ENCODE peak calls at places on chromosomes 1 and 21, in seven cellular contexts. One of them, this sample, is unnamed.

GRCh38 chr1:194930132-194930531 is 1678.1 kb downstream of the KCNT2 start:
- DNase-seq in lung: no peak
- DNase-seq in NCI-H2029 treated with DMSO at 0.1 percent for 48 hours: no peak
- DNase-seq in HEK293T: no peak
- DNase-seq in cardiac fibroblast: no peak
- DNase-seq in T-helper 2 cell treated with Interferon-gamma antibody and Interleukin-4, amounts not matched to agents 5 μg/mL and 100 μg/mL, for 36 hours: no peak
- DNase-seq in heart left ventricle: no peak
- DNase-seq in this sample: no peak

GRCh38 chr1:23400324-23401110 is 24.0 kb downstream of the TCEA3 start:
- DNase-seq in lung: no peak
- DNase-seq in NCI-H2029 treated with DMSO at 0.1 percent for 48 hours: no peak
- DNase-seq in HEK293T: no peak
- DNase-seq in cardiac fibroblast: peak
- DNase-seq in T-helper 2 cell treated with Interferon-gamma antibody and Interleukin-4, amounts not matched to agents 5 μg/mL and 100 μg/mL, for 36 hours: no peak
- DNase-seq in heart left ventricle: no peak
- DNase-seq in this sample: no peak

GRCh38 chr1:20229191-20229590 is 42.9 kb upstream of the PLA2G2C start:
- DNase-seq in lung: no peak
- DNase-seq in NCI-H2029 treated with DMSO at 0.1 percent for 48 hours: no peak
- DNase-seq in HEK293T: no peak
- DNase-seq in cardiac fibroblast: no peak
- DNase-seq in T-helper 2 cell treated with Interferon-gamma antibody and Interleukin-4, amounts not matched to agents 5 μg/mL and 100 μg/mL, for 36 hours: no peak
- DNase-seq in heart left ventricle: no peak
- DNase-seq in this sample: no peak

GRCh38 chr21:26447932-26448331 is 125.2 kb downstream of the CYYR1 start:
- DNase-seq in lung: no peak
- DNase-seq in NCI-H2029 treated with DMSO at 0.1 percent for 48 hours: no peak
- DNase-seq in HEK293T: no peak
- DNase-seq in cardiac fibroblast: no peak
- DNase-seq in T-helper 2 cell treated with Interferon-gamma antibody and Interleukin-4, amounts not matched to agents 5 μg/mL and 100 μg/mL, for 36 hours: no peak
- DNase-seq in heart left ventricle: no peak
- DNase-seq in this sample: no peak

GRCh38 chr21:40847956-40848355 is 998 bp upstream of the DSCAM start:
- DNase-seq in lung: no peak
- DNase-seq in NCI-H2029 treated with DMSO at 0.1 percent for 48 hours: no peak
- DNase-seq in HEK293T: no peak
- DNase-seq in cardiac fibroblast: no peak
- DNase-seq in T-helper 2 cell treated with Interferon-gamma antibody and Interleukin-4, amounts not matched to agents 5 μg/mL and 100 μg/mL, for 36 hours: no peak
- DNase-seq in heart left ventricle: no peak
- DNase-seq in this sample: no peak

GRCh38 chr1:240883490-240883889 is 271.5 kb upstream of the GREM2 start:
- DNase-seq in lung: no peak
- DNase-seq in NCI-H2029 treated with DMSO at 0.1 percent for 48 hours: no peak
- DNase-seq in HEK293T: no peak
- DNase-seq in cardiac fibroblast: no peak
- DNase-seq in T-helper 2 cell treated with Interferon-gamma antibody and Interleukin-4, amounts not matched to agents 5 μg/mL and 100 μg/mL, for 36 hours: no peak
- DNase-seq in heart left ventricle: no peak
- DNase-seq in this sample: no peak

GRCh38 chr1:175520186-175520585 is 223.2 kb downstream of the TNR start:
- DNase-seq in lung: no peak
- DNase-seq in NCI-H2029 treated with DMSO at 0.1 percent for 48 hours: peak
- DNase-seq in HEK293T: no peak
- DNase-seq in cardiac fibroblast: peak
- DNase-seq in T-helper 2 cell treated with Interferon-gamma antibody and Interleukin-4, amounts not matched to agents 5 μg/mL and 100 μg/mL, for 36 hours: no peak
- DNase-seq in heart left ventricle: no peak
- DNase-seq in this sample: no peak

GRCh38 chr1:41722184-41722583 is 196.5 kb downstream of the HIVEP3 start:
- DNase-seq in lung: no peak
- DNase-seq in NCI-H2029 treated with DMSO at 0.1 percent for 48 hours: no peak
- DNase-seq in HEK293T: no peak
- DNase-seq in cardiac fibroblast: no peak
- DNase-seq in T-helper 2 cell treated with Interferon-gamma antibody and Interleukin-4, amounts not matched to agents 5 μg/mL and 100 μg/mL, for 36 hours: no peak
- DNase-seq in heart left ventricle: no peak
- DNase-seq in this sample: no peak

GRCh38 chr1:3836421-3836820 is 20.6 kb downstream of the CEP104 start:
- DNase-seq in lung: no peak
- DNase-seq in NCI-H2029 treated with DMSO at 0.1 percent for 48 hours: no peak
- DNase-seq in HEK293T: no peak
- DNase-seq in cardiac fibroblast: no peak
- DNase-seq in T-helper 2 cell treated with Interferon-gamma antibody and Interleukin-4, amounts not matched to agents 5 μg/mL and 100 μg/mL, for 36 hours: no peak
- DNase-seq in heart left ventricle: no peak
- DNase-seq in this sample: no peak

GRCh38 chr1:115182012-115182715 is 92.9 kb upstream of the TSPAN2 start:
- DNase-seq in lung: no peak
- DNase-seq in NCI-H2029 treated with DMSO at 0.1 percent for 48 hours: no peak
- DNase-seq in HEK293T: no peak
- DNase-seq in cardiac fibroblast: no peak
- DNase-seq in T-helper 2 cell treated with Interferon-gamma antibody and Interleukin-4, amounts not matched to agents 5 μg/mL and 100 μg/mL, for 36 hours: no peak
- DNase-seq in heart left ventricle: no peak
- DNase-seq in this sample: no peak

GRCh38 chr1:31004231-31004621 is 61.3 kb downstream of the PUM1 start:
- DNase-seq in lung: no peak
- DNase-seq in NCI-H2029 treated with DMSO at 0.1 percent for 48 hours: no peak
- DNase-seq in HEK293T: no peak
- DNase-seq in cardiac fibroblast: no peak
- DNase-seq in T-helper 2 cell treated with Interferon-gamma antibody and Interleukin-4, amounts not matched to agents 5 μg/mL and 100 μg/mL, for 36 hours: no peak
- DNase-seq in heart left ventricle: no peak
- DNase-seq in this sample: no peak

GRCh38 chr1:89721351-89721750 is 88.4 kb downstream of the LRRC8C start:
- DNase-seq in lung: no peak
- DNase-seq in NCI-H2029 treated with DMSO at 0.1 percent for 48 hours: no peak
- DNase-seq in HEK293T: no peak
- DNase-seq in cardiac fibroblast: peak
- DNase-seq in T-helper 2 cell treated with Interferon-gamma antibody and Interleukin-4, amounts not matched to agents 5 μg/mL and 100 μg/mL, for 36 hours: peak
- DNase-seq in heart left ventricle: no peak
- DNase-seq in this sample: peak

GRCh38 chr1:1066403-1067283 is 7.5 kb downstream of the RNF223 start:
- DNase-seq in lung: no peak
- DNase-seq in NCI-H2029 treated with DMSO at 0.1 percent for 48 hours: no peak
- DNase-seq in HEK293T: no peak
- DNase-seq in cardiac fibroblast: no peak
- DNase-seq in T-helper 2 cell treated with Interferon-gamma antibody and Interleukin-4, amounts not matched to agents 5 μg/mL and 100 μg/mL, for 36 hours: no peak
- DNase-seq in heart left ventricle: no peak
- DNase-seq in this sample: no peak

GRCh38 chr21:36909901-36910561 is 56.4 kb downstream of the HLCS start:
- DNase-seq in lung: no peak
- DNase-seq in NCI-H2029 treated with DMSO at 0.1 percent for 48 hours: no peak
- DNase-seq in HEK293T: no peak
- DNase-seq in cardiac fibroblast: peak
- DNase-seq in T-helper 2 cell treated with Interferon-gamma antibody and Interleukin-4, amounts not matched to agents 5 μg/mL and 100 μg/mL, for 36 hours: no peak
- DNase-seq in heart left ventricle: no peak
- DNase-seq in this sample: no peak

GRCh38 chr1:206070627-206071304 is 17.8 kb downstream of the RHEX start:
- DNase-seq in lung: no peak
- DNase-seq in NCI-H2029 treated with DMSO at 0.1 percent for 48 hours: no peak
- DNase-seq in HEK293T: no peak
- DNase-seq in cardiac fibroblast: no peak
- DNase-seq in T-helper 2 cell treated with Interferon-gamma antibody and Interleukin-4, amounts not matched to agents 5 μg/mL and 100 μg/mL, for 36 hours: no peak
- DNase-seq in heart left ventricle: no peak
- DNase-seq in this sample: no peak

GRCh38 chr21:43267391-43268085 is 98.7 kb downstream of the CRYAA start:
- DNase-seq in lung: no peak
- DNase-seq in NCI-H2029 treated with DMSO at 0.1 percent for 48 hours: no peak
- DNase-seq in HEK293T: no peak
- DNase-seq in cardiac fibroblast: no peak
- DNase-seq in T-helper 2 cell treated with Interferon-gamma antibody and Interleukin-4, amounts not matched to agents 5 μg/mL and 100 μg/mL, for 36 hours: no peak
- DNase-seq in heart left ventricle: no peak
- DNase-seq in this sample: no peak

GRCh38 chr1:9908846-9909221 is 1.2 kb downstream of the CTNNBIP1 start:
- DNase-seq in lung: no peak
- DNase-seq in NCI-H2029 treated with DMSO at 0.1 percent for 48 hours: no peak
- DNase-seq in HEK293T: no peak
- DNase-seq in cardiac fibroblast: no peak
- DNase-seq in T-helper 2 cell treated with Interferon-gamma antibody and Interleukin-4, amounts not matched to agents 5 μg/mL and 100 μg/mL, for 36 hours: no peak
- DNase-seq in heart left ventricle: no peak
- DNase-seq in this sample: no peak

GRCh38 chr1:43004587-43005459 is 46.2 kb upstream of the SLC2A1 start:
- DNase-seq in lung: no peak
- DNase-seq in NCI-H2029 treated with DMSO at 0.1 percent for 48 hours: no peak
- DNase-seq in HEK293T: no peak
- DNase-seq in cardiac fibroblast: no peak
- DNase-seq in T-helper 2 cell treated with Interferon-gamma antibody and Interleukin-4, amounts not matched to agents 5 μg/mL and 100 μg/mL, for 36 hours: no peak
- DNase-seq in heart left ventricle: no peak
- DNase-seq in this sample: no peak

GRCh38 chr1:30822966-30823581 is 65.5 kb upstream of the LAPTM5 start:
- DNase-seq in lung: no peak
- DNase-seq in NCI-H2029 treated with DMSO at 0.1 percent for 48 hours: no peak
- DNase-seq in HEK293T: no peak
- DNase-seq in cardiac fibroblast: peak
- DNase-seq in T-helper 2 cell treated with Interferon-gamma antibody and Interleukin-4, amounts not matched to agents 5 μg/mL and 100 μg/mL, for 36 hours: no peak
- DNase-seq in heart left ventricle: no peak
- DNase-seq in this sample: peak

GRCh38 chr1:46148318-46148717 is 15.9 kb upstream of the PIK3R3 start:
- DNase-seq in lung: no peak
- DNase-seq in NCI-H2029 treated with DMSO at 0.1 percent for 48 hours: no peak
- DNase-seq in HEK293T: peak
- DNase-seq in cardiac fibroblast: no peak
- DNase-seq in T-helper 2 cell treated with Interferon-gamma antibody and Interleukin-4, amounts not matched to agents 5 μg/mL and 100 μg/mL, for 36 hours: no peak
- DNase-seq in heart left ventricle: no peak
- DNase-seq in this sample: no peak

GRCh38 chr1:216523449-216524190 is 100.4 kb upstream of the USH2A start:
- DNase-seq in lung: no peak
- DNase-seq in NCI-H2029 treated with DMSO at 0.1 percent for 48 hours: no peak
- DNase-seq in HEK293T: no peak
- DNase-seq in cardiac fibroblast: peak
- DNase-seq in T-helper 2 cell treated with Interferon-gamma antibody and Interleukin-4, amounts not matched to agents 5 μg/mL and 100 μg/mL, for 36 hours: no peak
- DNase-seq in heart left ventricle: no peak
- DNase-seq in this sample: no peak

GRCh38 chr1:231431665-231432415 is 9.8 kb upstream of the EGLN1 start:
- DNase-seq in lung: no peak
- DNase-seq in NCI-H2029 treated with DMSO at 0.1 percent for 48 hours: no peak
- DNase-seq in HEK293T: no peak
- DNase-seq in cardiac fibroblast: no peak
- DNase-seq in T-helper 2 cell treated with Interferon-gamma antibody and Interleukin-4, amounts not matched to agents 5 μg/mL and 100 μg/mL, for 36 hours: no peak
- DNase-seq in heart left ventricle: no peak
- DNase-seq in this sample: no peak

GRCh38 chr1:213776974-213777373 is 210.8 kb upstream of the PROX1 start:
- DNase-seq in lung: peak
- DNase-seq in NCI-H2029 treated with DMSO at 0.1 percent for 48 hours: no peak
- DNase-seq in HEK293T: no peak
- DNase-seq in cardiac fibroblast: no peak
- DNase-seq in T-helper 2 cell treated with Interferon-gamma antibody and Interleukin-4, amounts not matched to agents 5 μg/mL and 100 μg/mL, for 36 hours: no peak
- DNase-seq in heart left ventricle: no peak
- DNase-seq in this sample: no peak

GRCh38 chr1:226708342-226708780 is 30.7 kb downstream of the ITPKB start:
- DNase-seq in lung: no peak
- DNase-seq in NCI-H2029 treated with DMSO at 0.1 percent for 48 hours: no peak
- DNase-seq in HEK293T: no peak
- DNase-seq in cardiac fibroblast: peak
- DNase-seq in T-helper 2 cell treated with Interferon-gamma antibody and Interleukin-4, amounts not matched to agents 5 μg/mL and 100 μg/mL, for 36 hours: no peak
- DNase-seq in heart left ventricle: no peak
- DNase-seq in this sample: no peak

GRCh38 chr21:42781150-42781980 is 98.0 kb downstream of the WDR4 start:
- DNase-seq in lung: no peak
- DNase-seq in NCI-H2029 treated with DMSO at 0.1 percent for 48 hours: peak
- DNase-seq in HEK293T: peak
- DNase-seq in cardiac fibroblast: no peak
- DNase-seq in T-helper 2 cell treated with Interferon-gamma antibody and Interleukin-4, amounts not matched to agents 5 μg/mL and 100 μg/mL, for 36 hours: no peak
- DNase-seq in heart left ventricle: peak
- DNase-seq in this sample: no peak

GRCh38 chr1:81525085-81525484 is 275.6 kb upstream of the ADGRL2 start:
- DNase-seq in lung: no peak
- DNase-seq in NCI-H2029 treated with DMSO at 0.1 percent for 48 hours: no peak
- DNase-seq in HEK293T: no peak
- DNase-seq in cardiac fibroblast: no peak
- DNase-seq in T-helper 2 cell treated with Interferon-gamma antibody and Interleukin-4, amounts not matched to agents 5 μg/mL and 100 μg/mL, for 36 hours: no peak
- DNase-seq in heart left ventricle: no peak
- DNase-seq in this sample: no peak

GRCh38 chr1:229031491-229032341 is 239.2 kb upstream of the RAB4A start:
- DNase-seq in lung: no peak
- DNase-seq in NCI-H2029 treated with DMSO at 0.1 percent for 48 hours: no peak
- DNase-seq in HEK293T: no peak
- DNase-seq in cardiac fibroblast: no peak
- DNase-seq in T-helper 2 cell treated with Interferon-gamma antibody and Interleukin-4, amounts not matched to agents 5 μg/mL and 100 μg/mL, for 36 hours: no peak
- DNase-seq in heart left ventricle: no peak
- DNase-seq in this sample: no peak